ENCODE peak calls at places on chromosomes 5 and 9, in five cellular contexts. One of them, this sample, is unnamed. For H3K27me3, the result is how much of the 10 kb centered on the place peaks cover.

GRCh38 chr9:125794708-125795107 is 47.5 kb downstream of the PBX3 start:
- DNase-seq in transverse colon: no peak
- DNase-seq in WERI-Rb-1: no peak
- DNase-seq in spleen: no peak
- DNase-seq in Caco-2: no peak
- DNase-seq in this sample: no peak

GRCh38 chr5:133827001-133827400 is 141.4 kb downstream of the C5orf15 start:
- DNase-seq in Caco-2: no peak
- DNase-seq in spleen: peak
- DNase-seq in transverse colon: no peak
- DNase-seq in WERI-Rb-1: no peak
- DNase-seq in this sample: no peak

GRCh38 chr5:65244031-65244430 is 237.7 kb downstream of the ADAMTS6 start:
- DNase-seq in WERI-Rb-1: no peak
- DNase-seq in transverse colon: no peak
- DNase-seq in spleen: no peak
- DNase-seq in Caco-2: no peak
- DNase-seq in this sample: no peak

GRCh38 chr5:90873033-90873517 is 314.5 kb downstream of the ADGRV1 start:
- DNase-seq in spleen: no peak
- DNase-seq in WERI-Rb-1: no peak
- DNase-seq in transverse colon: no peak
- DNase-seq in Caco-2: no peak
- DNase-seq in this sample: no peak

GRCh38 chr9:129094387-129095169 is 13.7 kb downstream of the DOLPP1 start:
- DNase-seq in WERI-Rb-1: no peak
- DNase-seq in Caco-2: peak
- DNase-seq in spleen: no peak
- DNase-seq in transverse colon: no peak
- DNase-seq in this sample: no peak

GRCh38 chr5:179699640-179700298 is 1.0 kb downstream of the CANX start:
- DNase-seq in spleen: no peak
- DNase-seq in Caco-2: no peak
- DNase-seq in transverse colon: peak
- DNase-seq in WERI-Rb-1: peak
- DNase-seq in this sample: no peak

GRCh38 chr5:132457371-132458225 is 33.0 kb downstream of the IRF1 start:
- DNase-seq in WERI-Rb-1: no peak
- DNase-seq in spleen: peak
- DNase-seq in Caco-2: no peak
- DNase-seq in transverse colon: peak
- DNase-seq in this sample: peak

GRCh38 chr5:115423541-115423940 is 121.0 kb downstream of the FEM1C start:
- DNase-seq in Caco-2: no peak
- DNase-seq in spleen: no peak
- DNase-seq in transverse colon: peak
- DNase-seq in WERI-Rb-1: peak
- DNase-seq in this sample: peak

GRCh38 chr5:37565067-37565670 is 186.1 kb downstream of the WDR70 start:
- DNase-seq in transverse colon: no peak
- DNase-seq in Caco-2: no peak
- DNase-seq in WERI-Rb-1: no peak
- DNase-seq in spleen: no peak
- DNase-seq in this sample: no peak

GRCh38 chr9:6930827-6931226 is 173.1 kb downstream of the KDM4C start:
- DNase-seq in spleen: no peak
- DNase-seq in Caco-2: no peak
- DNase-seq in WERI-Rb-1: no peak
- DNase-seq in transverse colon: no peak
- DNase-seq in this sample: no peak
- H3K4me3 ChIP-seq in spleen: no peak
- H3K4me3 ChIP-seq in Caco-2: no peak
- H3K4me3 ChIP-seq in WERI-Rb-1: no peak
- H3K4me3 ChIP-seq in transverse colon: no peak
- H3K4me3 ChIP-seq in this sample: no peak

GRCh38 chr5:83172655-83173054 is 95.3 kb downstream of the XRCC4 start:
- DNase-seq in Caco-2: no peak
- DNase-seq in spleen: no peak
- DNase-seq in transverse colon: no peak
- DNase-seq in WERI-Rb-1: no peak
- DNase-seq in this sample: no peak

GRCh38 chr5:83162598-83162997 is 85.3 kb downstream of the XRCC4 start:
- DNase-seq in spleen: no peak
- DNase-seq in transverse colon: no peak
- DNase-seq in Caco-2: no peak
- DNase-seq in WERI-Rb-1: no peak
- DNase-seq in this sample: no peak

GRCh38 chr5:83169938-83170337 is 92.6 kb downstream of the XRCC4 start:
- DNase-seq in WERI-Rb-1: no peak
- DNase-seq in spleen: no peak
- DNase-seq in Caco-2: no peak
- DNase-seq in transverse colon: no peak
- DNase-seq in this sample: no peak

GRCh38 chr5:83172011-83172410 is 94.7 kb downstream of the XRCC4 start:
- DNase-seq in Caco-2: no peak
- DNase-seq in WERI-Rb-1: no peak
- DNase-seq in transverse colon: no peak
- DNase-seq in spleen: no peak
- DNase-seq in this sample: no peak

DNA sequence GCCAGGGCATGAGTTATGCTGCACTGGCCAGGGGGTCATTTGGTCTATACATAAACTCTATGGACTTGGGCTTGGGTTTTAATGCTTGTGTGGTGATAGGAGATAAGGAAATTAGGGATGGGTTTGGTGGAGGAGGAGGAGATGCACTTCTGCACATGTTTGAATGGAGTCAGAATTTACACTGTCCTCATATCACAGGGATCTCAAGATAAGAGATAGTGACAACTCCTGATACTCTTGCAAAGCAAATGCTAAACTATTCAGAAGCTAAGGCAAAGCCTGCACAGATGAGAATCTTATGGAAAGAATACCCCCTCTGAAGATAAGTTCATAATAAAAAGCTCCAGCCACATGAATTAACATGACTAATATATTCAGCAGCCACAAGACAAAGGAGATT is 90.2 kb downstream of the XRCC4 start:
- DNase-seq in spleen: no peak
- DNase-seq in Caco-2: no peak
- DNase-seq in transverse colon: no peak
- DNase-seq in WERI-Rb-1: no peak
- DNase-seq in this sample: no peak
- TF ChIP-seq CTCF in spleen: no peak
- TF ChIP-seq CTCF in Caco-2: no peak
- TF ChIP-seq CTCF in transverse colon: no peak
- TF ChIP-seq CTCF in WERI-Rb-1: no peak
- TF ChIP-seq CTCF in this sample: no peak

GRCh38 chr9:127755558-127756060 is 20.5 kb upstream of the TOR2A start:
- DNase-seq in Caco-2: no peak
- DNase-seq in spleen: no peak
- DNase-seq in transverse colon: no peak
- DNase-seq in WERI-Rb-1: no peak
- DNase-seq in this sample: no peak

GRCh38 chr9:127754761-127755557 is 19.9 kb upstream of the TOR2A start:
- DNase-seq in WERI-Rb-1: peak
- DNase-seq in transverse colon: no peak
- DNase-seq in Caco-2: no peak
- DNase-seq in spleen: no peak
- DNase-seq in this sample: no peak

GRCh38 chr9:127753556-127753955 is 18.5 kb upstream of the TOR2A start:
- DNase-seq in transverse colon: no peak
- DNase-seq in spleen: no peak
- DNase-seq in WERI-Rb-1: no peak
- DNase-seq in Caco-2: no peak
- DNase-seq in this sample: no peak

GRCh38 chr9:127753148-127753547 is 18.1 kb upstream of the TOR2A start:
- DNase-seq in spleen: no peak
- DNase-seq in transverse colon: no peak
- DNase-seq in WERI-Rb-1: no peak
- DNase-seq in Caco-2: no peak
- DNase-seq in this sample: no peak

DNA sequence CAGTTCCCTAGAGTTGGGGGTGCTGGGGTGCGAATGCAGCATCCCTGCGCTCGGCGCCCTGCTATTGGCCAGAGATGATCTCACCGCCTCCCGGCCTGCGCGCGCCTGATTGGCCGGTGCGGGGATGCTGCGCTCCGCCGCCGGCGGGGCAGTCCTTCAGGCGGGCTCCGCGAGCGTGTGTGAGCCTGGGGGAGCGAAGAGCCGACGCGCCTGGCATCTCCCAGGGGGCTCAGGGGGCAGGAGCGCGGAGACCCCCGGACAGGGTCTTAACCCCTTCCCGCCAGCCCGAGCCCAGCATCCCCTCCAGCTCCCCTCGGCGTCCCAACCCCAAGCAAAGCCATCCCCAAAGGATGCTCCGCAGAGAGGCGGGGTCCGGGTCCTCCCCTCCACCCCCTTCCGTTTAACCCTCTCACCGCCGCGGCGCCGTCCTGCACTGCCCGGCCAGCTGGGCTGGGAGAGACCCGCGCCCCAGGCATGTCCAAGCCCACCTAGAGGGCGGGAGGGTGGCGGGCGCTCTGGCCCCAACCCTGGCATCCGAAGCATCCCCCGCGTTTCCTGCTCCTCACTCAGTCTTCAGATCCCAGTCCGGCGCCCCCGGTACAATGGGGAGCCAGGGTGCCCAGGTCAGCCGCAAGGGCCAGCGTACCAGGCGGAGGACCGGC is 19.1 kb upstream of the TOR2A start:
- DNase-seq in spleen: no peak
- DNase-seq in transverse colon: no peak
- DNase-seq in WERI-Rb-1: peak
- DNase-seq in Caco-2: no peak
- DNase-seq in this sample: no peak
- H3K27me3 ChIP-seq in spleen: under half
- H3K27me3 ChIP-seq in transverse colon: half or more
- H3K27me3 ChIP-seq in WERI-Rb-1: under half
- H3K27me3 ChIP-seq in Caco-2: under half
- H3K27me3 ChIP-seq in this sample: under half

GRCh38 chr5:97455996-97456395 is 272.9 kb upstream of the RIOK2 start:
- DNase-seq in Caco-2: no peak
- DNase-seq in spleen: no peak
- DNase-seq in transverse colon: no peak
- DNase-seq in WERI-Rb-1: no peak
- DNase-seq in this sample: no peak
- H3K4me3 ChIP-seq in Caco-2: no peak
- H3K4me3 ChIP-seq in spleen: no peak
- H3K4me3 ChIP-seq in transverse colon: no peak
- H3K4me3 ChIP-seq in WERI-Rb-1: no peak
- H3K4me3 ChIP-seq in this sample: no peak

GRCh38 chr9:120531683-120532300 is 48.2 kb downstream of the CDK5RAP2 start:
- DNase-seq in Caco-2: no peak
- DNase-seq in spleen: no peak
- DNase-seq in WERI-Rb-1: peak
- DNase-seq in transverse colon: peak
- DNase-seq in this sample: no peak
- TF ChIP-seq CTCF in Caco-2: peak
- TF ChIP-seq CTCF in spleen: no peak
- TF ChIP-seq CTCF in WERI-Rb-1: peak
- TF ChIP-seq CTCF in transverse colon: peak
- TF ChIP-seq CTCF in this sample: peak

GRCh38 chr5:1892685-1893445 is 10.1 kb upstream of the IRX4 start:
- DNase-seq in spleen: peak
- DNase-seq in WERI-Rb-1: no peak
- DNase-seq in Caco-2: no peak
- DNase-seq in transverse colon: no peak
- DNase-seq in this sample: peak

GRCh38 chr5:1893754-1894153 is 11.0 kb upstream of the IRX4 start:
- DNase-seq in Caco-2: no peak
- DNase-seq in transverse colon: no peak
- DNase-seq in WERI-Rb-1: no peak
- DNase-seq in spleen: peak
- DNase-seq in this sample: no peak

GRCh38 chr5:1890296-1890695 is 7.6 kb upstream of the IRX4 start:
- DNase-seq in transverse colon: no peak
- DNase-seq in Caco-2: no peak
- DNase-seq in WERI-Rb-1: no peak
- DNase-seq in spleen: peak
- DNase-seq in this sample: peak

GRCh38 chr5:1891391-1891790 is 8.7 kb upstream of the IRX4 start:
- DNase-seq in WERI-Rb-1: no peak
- DNase-seq in transverse colon: no peak
- DNase-seq in spleen: peak
- DNase-seq in Caco-2: no peak
- DNase-seq in this sample: peak

GRCh38 chr5:1892211-1892610 is 9.5 kb upstream of the IRX4 start:
- DNase-seq in Caco-2: no peak
- DNase-seq in transverse colon: no peak
- DNase-seq in spleen: peak
- DNase-seq in WERI-Rb-1: no peak
- DNase-seq in this sample: peak
- H3K27me3 ChIP-seq in Caco-2: under half
- H3K27me3 ChIP-seq in transverse colon: under half
- H3K27me3 ChIP-seq in spleen: under half
- H3K27me3 ChIP-seq in WERI-Rb-1: half or more
- H3K27me3 ChIP-seq in this sample: half or more

GRCh38 chr5:164148292-164148691 is 642.9 kb downstream of the MAT2B start:
- DNase-seq in WERI-Rb-1: no peak
- DNase-seq in transverse colon: no peak
- DNase-seq in spleen: no peak
- DNase-seq in Caco-2: no peak
- DNase-seq in this sample: no peak
- H3K4me3 ChIP-seq in WERI-Rb-1: no peak
- H3K4me3 ChIP-seq in transverse colon: no peak
- H3K4me3 ChIP-seq in spleen: no peak
- H3K4me3 ChIP-seq in Caco-2: no peak
- H3K4me3 ChIP-seq in this sample: no peak

GRCh38 chr5:111463304-111463703 is 49.0 kb downstream of the STARD4 start:
- DNase-seq in WERI-Rb-1: no peak
- DNase-seq in Caco-2: no peak
- DNase-seq in spleen: no peak
- DNase-seq in transverse colon: no peak
- DNase-seq in this sample: no peak

GRCh38 chr5:111461934-111462333 is 50.4 kb downstream of the STARD4 start:
- DNase-seq in Caco-2: no peak
- DNase-seq in transverse colon: no peak
- DNase-seq in WERI-Rb-1: no peak
- DNase-seq in spleen: no peak
- DNase-seq in this sample: no peak

DNA sequence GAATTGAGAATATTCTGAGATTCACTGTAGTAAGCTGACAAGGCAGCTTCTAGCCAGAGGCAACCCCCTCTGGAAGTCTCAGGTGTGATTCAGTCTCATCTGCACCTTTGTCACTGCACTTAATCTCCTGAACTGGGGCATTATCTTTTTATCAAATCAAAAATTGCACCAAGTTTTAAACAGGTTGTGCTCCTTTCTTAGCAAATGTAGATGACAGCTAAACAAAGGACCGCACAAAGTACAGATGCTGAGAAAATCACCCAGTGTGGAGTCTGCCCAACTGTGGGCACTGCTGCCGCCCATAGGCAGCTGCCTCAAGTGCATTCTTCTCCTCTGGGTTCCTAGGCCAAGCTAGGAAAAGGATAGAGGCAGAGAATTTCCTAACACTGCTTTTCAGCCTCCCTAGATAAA is 51.1 kb downstream of the STARD4 start:
- DNase-seq in transverse colon: no peak
- DNase-seq in WERI-Rb-1: peak
- DNase-seq in spleen: no peak
- DNase-seq in Caco-2: no peak
- DNase-seq in this sample: no peak
- TF ChIP-seq CTCF in transverse colon: no peak
- TF ChIP-seq CTCF in WERI-Rb-1: peak
- TF ChIP-seq CTCF in spleen: no peak
- TF ChIP-seq CTCF in Caco-2: no peak
- TF ChIP-seq CTCF in this sample: peak

This sample was measured in lower lobe of right lung.